ENCODE peak calls at places on chromosomes 3 and 15, in four cellular contexts. W is HT-29, I is mucosa of gallbladder, F is cardiac septum. L is an unnamed sample.

GRCh38 chr15:81419304-81419943 is 45.4 kb upstream of the TMC3 start:
- DNase-seq in W (no peak), F (no peak), I (no peak), L (no peak)

GRCh38 chr3:50616003-50616769 is 765 bp upstream of the MAPKAPK3 start:
- DNase-seq in I (peak; percentile 82), F (peak; percentile 92), W (peak; percentile 76), L (peak; percentile 92)

GRCh38 chr15:38864827-38865604 is 300.4 kb upstream of the RASGRP1 start:
- DNase-seq in I (peak; percentile 42), W (no peak), F (no peak), L (peak; percentile 80)

GRCh38 chr3:98971183-98971681 is 69.7 kb upstream of the DCBLD2 start:
- DNase-seq in I (no peak), F (no peak), W (peak; percentile 65), L (no peak)

GRCh38 chr3:159191454-159191853 is 389.6 kb downstream of the MFSD1 start:
- DNase-seq in W (peak; percentile 56), F (no peak), I (no peak), L (no peak)

GRCh38 chr3:65402597-65402996 is 636.1 kb downstream of the MAGI1 start:
- DNase-seq in I (peak; percentile 16), F (no peak), W (no peak), L (no peak)

GRCh38 chr3:18891641-18892040 is 256.7 kb upstream of the KCNH8 start:
- DNase-seq in I (no peak), F (no peak), W (no peak), L (no peak)

GRCh38 chr3:106263556-106263955 is 394.7 kb upstream of the CBLB start:
- DNase-seq in W (no peak), I (no peak), F (no peak), L (no peak)

GRCh38 chr3:12287727-12288465 is 974 bp upstream of the PPARG start:
- DNase-seq in W (peak; percentile 37), I (peak; percentile 24), F (no peak), L (no peak)

GRCh38 chr3:127853681-127854080 is 31.4 kb upstream of the MGLL start:
- DNase-seq in W (peak; percentile 87), I (no peak), F (no peak), L (no peak)

GRCh38 chr15:60932051-60932915 is 296.8 kb downstream of the RORA start:
- DNase-seq in I (peak; percentile 74), W (peak; percentile 95), F (no peak), L (no peak)

GRCh38 chr3:51706788-51707731 is at the start of gene GRM2:
- DNase-seq in I (peak; percentile 80), F (peak; percentile 87), W (no peak), L (peak; percentile 71)

GRCh38 chr15:76337739-76338554 is 1.4 kb downstream of the ISL2 start:
- DNase-seq in W (no peak), I (no peak), F (no peak), L (no peak)

GRCh38 chr15:88348579-88349255 is 92.2 kb upstream of the NTRK3 start:
- DNase-seq in I (no peak), F (no peak), W (no peak), L (no peak)

GRCh38 chr3:142828703-142829304 is 60.1 kb downstream of the PCOLCE2 start:
- DNase-seq in F (peak; percentile 89), I (peak; percentile 82), W (peak; percentile 89), L (peak; percentile 82)

GRCh38 chr15:40857601-40858351 is 13.9 kb downstream of the SPINT1 start:
- DNase-seq in F (peak; percentile 90), W (peak; percentile 99), I (peak; percentile 83), L (no peak)

GRCh38 chr15:62506217-62506805 is 341.2 kb upstream of the C2CD4B start:
- DNase-seq in W (no peak), F (no peak), I (peak; percentile 27), L (no peak)

GRCh38 chr15:67755264-67755663 is 70.0 kb upstream of the SKOR1 start:
- DNase-seq in W (no peak), F (no peak), I (no peak), L (no peak)

GRCh38 chr3:183122257-183122932 is 23.1 kb upstream of the MCCC1 start:
- DNase-seq in W (peak; percentile 59), I (no peak), F (no peak), L (no peak)

GRCh38 chr3:124760601-124761000 is 30.3 kb downstream of the UMPS start:
- DNase-seq in W (no peak), I (peak; percentile 50), F (no peak), L (no peak)

GRCh38 chr15:79004336-79004735 is 59.5 kb upstream of the CTSH start:
- DNase-seq in F (no peak), W (peak; percentile 67), I (no peak), L (no peak)

GRCh38 chr3:123841476-123842238 is 42.5 kb downstream of the MYLK start:
- DNase-seq in W (no peak), F (no peak), I (no peak), L (no peak)

GRCh38 chr3:72836923-72837322 is 11.3 kb downstream of the SHQ1 start:
- DNase-seq in I (peak; percentile 43), F (peak; percentile 85), W (no peak), L (peak; percentile 85)

GRCh38 chr15:39232512-39232911 is 348.4 kb upstream of the THBS1 start:
- DNase-seq in F (no peak), W (no peak), I (no peak), L (no peak)

GRCh38 chr3:177228601-177229190 is 31.4 kb upstream of the TBL1XR1 start:
- DNase-seq in W (no peak), F (no peak), I (no peak), L (no peak)

GRCh38 chr3:127674793-127675189 is 2.0 kb downstream of the ABTB1 start:
- DNase-seq in I (no peak), W (no peak), F (peak; percentile 72), L (peak; percentile 67)

GRCh38 chr3:33063651-33064051 is 33.3 kb downstream of the GLB1 start:
- DNase-seq in W (no peak), I (no peak), F (no peak), L (no peak)

GRCh38 chr15:65730560-65731172 is 61.4 kb downstream of the DENND4A start:
- DNase-seq in W (no peak), F (no peak), I (no peak), L (no peak)

GRCh38 chr3:127212231-127212630 is 19.3 kb downstream of the PRR23E start:
- DNase-seq in F (peak; percentile 51), W (no peak), I (no peak), L (no peak)

GRCh38 chr3:194404365-194405140 is 5.5 kb upstream of the GP5 start:
- DNase-seq in F (no peak), I (peak; percentile 40), W (peak; percentile 81), L (no peak)

GRCh38 chr3:26061947-26062346 is 272.1 kb downstream of the OXSM start:
- DNase-seq in W (no peak), F (no peak), I (no peak), L (no peak)

GRCh38 chr15:62066663-62067447 is at the start of gene C2CD4A:
- DNase-seq in W (peak; percentile 89), F (peak; percentile 81), I (peak; percentile 80), L (no peak)

L was measured in coronary artery.